ENCODE peak calls at places on chromosomes 3 and 15, in six cellular contexts. One of them, this sample, is unnamed.

GRCh38 chr3:133934073-133934970 is 38.6 kb upstream of the RAB6B start:
- DNase-seq in CD4-positive, alpha-beta T cell: no peak
- DNase-seq in effector CD8-positive, alpha-beta T cell: no peak
- DNase-seq in LHCN-M2: no peak
- DNase-seq in HFF-Myc: no peak
- DNase-seq in HTR-8/SVneo: no peak
- DNase-seq in this sample: no peak

GRCh38 chr3:195095035-195095703 is 175.8 kb downstream of the XXYLT1 start:
- DNase-seq in HTR-8/SVneo: no peak
- DNase-seq in HFF-Myc: no peak
- DNase-seq in LHCN-M2: no peak
- DNase-seq in effector CD8-positive, alpha-beta T cell: no peak
- DNase-seq in CD4-positive, alpha-beta T cell: no peak
- DNase-seq in this sample: no peak

GRCh38 chr3:23626442-23626841 is 179.3 kb upstream of the UBE2E1 start:
- DNase-seq in LHCN-M2: no peak
- DNase-seq in HFF-Myc: no peak
- DNase-seq in effector CD8-positive, alpha-beta T cell: no peak
- DNase-seq in HTR-8/SVneo: no peak
- DNase-seq in CD4-positive, alpha-beta T cell: no peak
- DNase-seq in this sample: no peak

GRCh38 chr15:62532367-62532766 is 367.3 kb upstream of the C2CD4B start:
- DNase-seq in HTR-8/SVneo: no peak
- DNase-seq in HFF-Myc: no peak
- DNase-seq in LHCN-M2: no peak
- DNase-seq in CD4-positive, alpha-beta T cell: no peak
- DNase-seq in effector CD8-positive, alpha-beta T cell: no peak
- DNase-seq in this sample: no peak

GRCh38 chr15:51401872-51402517 is 60.5 kb downstream of the GLDN start:
- DNase-seq in effector CD8-positive, alpha-beta T cell: no peak
- DNase-seq in LHCN-M2: peak; percentile 45
- DNase-seq in HFF-Myc: no peak
- DNase-seq in CD4-positive, alpha-beta T cell: no peak
- DNase-seq in HTR-8/SVneo: peak; percentile 30
- DNase-seq in this sample: no peak

GRCh38 chr15:71136159-71137137 is 21.2 kb downstream of the THSD4 start:
- DNase-seq in LHCN-M2: peak; percentile 90
- DNase-seq in CD4-positive, alpha-beta T cell: no peak
- DNase-seq in HTR-8/SVneo: peak; percentile 79
- DNase-seq in effector CD8-positive, alpha-beta T cell: no peak
- DNase-seq in HFF-Myc: peak; percentile 97
- DNase-seq in this sample: peak; percentile 66

GRCh38 chr15:55151621-55152020 is 45.1 kb downstream of the RSL24D1 start:
- DNase-seq in HFF-Myc: no peak
- DNase-seq in effector CD8-positive, alpha-beta T cell: no peak
- DNase-seq in HTR-8/SVneo: no peak
- DNase-seq in LHCN-M2: peak; percentile 37
- DNase-seq in CD4-positive, alpha-beta T cell: no peak
- DNase-seq in this sample: no peak

GRCh38 chr3:33433843-33434242 is 6.4 kb downstream of the UBP1 start:
- DNase-seq in effector CD8-positive, alpha-beta T cell: no peak
- DNase-seq in LHCN-M2: peak; percentile 24
- DNase-seq in CD4-positive, alpha-beta T cell: no peak
- DNase-seq in HTR-8/SVneo: no peak
- DNase-seq in HFF-Myc: no peak
- DNase-seq in this sample: no peak

GRCh38 chr3:153442386-153442785 is 280.4 kb downstream of the RAP2B start:
- DNase-seq in HTR-8/SVneo: no peak
- DNase-seq in LHCN-M2: peak; percentile 87
- DNase-seq in HFF-Myc: no peak
- DNase-seq in CD4-positive, alpha-beta T cell: no peak
- DNase-seq in effector CD8-positive, alpha-beta T cell: no peak
- DNase-seq in this sample: no peak

GRCh38 chr3:153142961-153143360 is 19.1 kb upstream of the RAP2B start:
- DNase-seq in CD4-positive, alpha-beta T cell: no peak
- DNase-seq in HFF-Myc: no peak
- DNase-seq in HTR-8/SVneo: no peak
- DNase-seq in LHCN-M2: no peak
- DNase-seq in effector CD8-positive, alpha-beta T cell: no peak
- DNase-seq in this sample: no peak

GRCh38 chr3:43995929-43996378 is 245.7 kb upstream of the TOPAZ1 start:
- DNase-seq in HTR-8/SVneo: no peak
- DNase-seq in LHCN-M2: no peak
- DNase-seq in effector CD8-positive, alpha-beta T cell: no peak
- DNase-seq in CD4-positive, alpha-beta T cell: no peak
- DNase-seq in HFF-Myc: no peak
- DNase-seq in this sample: no peak

GRCh38 chr3:108250626-108251025 is 28.4 kb upstream of the IFT57 start:
- DNase-seq in HFF-Myc: no peak
- DNase-seq in CD4-positive, alpha-beta T cell: no peak
- DNase-seq in effector CD8-positive, alpha-beta T cell: no peak
- DNase-seq in HTR-8/SVneo: no peak
- DNase-seq in LHCN-M2: peak; percentile 17
- DNase-seq in this sample: no peak